ENCODE peak calls at places on chromosome 2, in seven cellular contexts. L is NCI-H460; E is stimulated activated CD8-positive, alpha-beta memory T cell treated with anti-CD3 and anti-CD28 coated beads, Interleukin-7, amount 100 ng/mL, for 4 hours; M is tibial artery; K is pancreas; B is kidney; O is lower lobe of right lung. X is an unnamed sample.

GRCh38 chr2:95372845-95373244 is 29.7 kb upstream of the FAHD2A start:
- DNase-seq in L (no peak), E (no peak), M (peak; percentile 24), K (no peak), B (peak; percentile 49), O (peak; percentile 12), X (no peak)

GRCh38 chr2:237695201-237695780 is 67.9 kb downstream of the LRRFIP1 start:
- DNase-seq in L (peak; percentile 70), E (no peak), M (no peak), K (no peak), B (no peak), O (no peak), X (peak; percentile 95)

GRCh38 chr2:220513573-220514288 is 886.3 kb downstream of the SLC4A3 start:
- DNase-seq in L (no peak), E (no peak), M (no peak), K (no peak), B (no peak), O (no peak), X (no peak)

GRCh38 chr2:128638311-128638710 is 319.6 kb upstream of the HS6ST1 start:
- DNase-seq in L (no peak), E (no peak), M (peak; percentile 58), K (no peak), B (peak; percentile 59), O (peak; percentile 58), X (no peak)

GRCh38 chr2:39689876-39690275 is 24.2 kb downstream of the TMEM178A start:
- DNase-seq in L (no peak), E (no peak), M (no peak), K (no peak), B (no peak), O (no peak), X (no peak)

GRCh38 chr2:23019476-23019875 is 365.5 kb upstream of the KLHL29 start:
- DNase-seq in L (no peak), E (no peak), M (no peak), K (no peak), B (no peak), O (no peak), X (no peak)

GRCh38 chr2:236955675-236956618 is 129.7 kb upstream of the COPS8 start:
- DNase-seq in L (no peak), E (no peak), M (no peak), K (no peak), B (no peak), O (no peak), X (no peak)

GRCh38 chr2:26172866-26173595 is at the start of gene GAREM2:
- DNase-seq in L (no peak), E (no peak), M (no peak), K (no peak), B (peak; percentile 72), O (no peak), X (no peak)

GRCh38 chr2:10373931-10374330 is 71.2 kb downstream of the HPCAL1 start:
- DNase-seq in L (no peak), E (no peak), M (no peak), K (no peak), B (no peak), O (no peak), X (no peak)

GRCh38 chr2:2621855-2622254 is 290.8 kb upstream of the MYT1L start:
- DNase-seq in L (no peak), E (no peak), M (no peak), K (no peak), B (no peak), O (no peak), X (no peak)

X was measured in AG04449.